ENCODE peak calls at places on chromosomes 13 and 19, in five cellular contexts. One of them, this sample, is unnamed.
A peak's percentile ranks its signal among the peaks of the same experiment; 100 is the strongest.

GRCh38 chr13:41352935-41353801 is 42.1 kb downstream of the NAA16 start:
- DNase-seq in CD4-positive, alpha-beta memory T cell: peak; percentile 75
- DNase-seq in A549: peak; percentile 35
- DNase-seq in SJCRH30: peak; percentile 63
- DNase-seq in small intestine: peak; percentile 51
- DNase-seq in this sample: no peak

GRCh38 chr13:108961542-108962125 is 332.2 kb downstream of the MYO16 start:
- DNase-seq in CD4-positive, alpha-beta memory T cell: peak; percentile 55
- DNase-seq in SJCRH30: peak; percentile 55
- DNase-seq in small intestine: peak; percentile 52
- DNase-seq in A549: peak; percentile 54
- DNase-seq in this sample: no peak

GRCh38 chr19:7932276-7932929 is 6.5 kb upstream of the CTXN1 start:
- DNase-seq in CD4-positive, alpha-beta memory T cell: no peak
- DNase-seq in small intestine: no peak
- DNase-seq in SJCRH30: no peak
- DNase-seq in A549: no peak
- DNase-seq in this sample: no peak

GRCh38 chr19:29724102-29724641 is 9.1 kb upstream of the C19orf12 start:
- DNase-seq in small intestine: no peak
- DNase-seq in SJCRH30: no peak
- DNase-seq in CD4-positive, alpha-beta memory T cell: no peak
- DNase-seq in A549: no peak
- DNase-seq in this sample: no peak

GRCh38 chr19:48881741-48882657 is 9.8 kb downstream of the PPP1R15A start:
- DNase-seq in CD4-positive, alpha-beta memory T cell: peak; percentile 51
- DNase-seq in A549: peak; percentile 58
- DNase-seq in SJCRH30: peak; percentile 47
- DNase-seq in small intestine: no peak
- DNase-seq in this sample: no peak

GRCh38 chr13:38518328-38518727 is 168.5 kb upstream of the FREM2 start:
- DNase-seq in CD4-positive, alpha-beta memory T cell: no peak
- DNase-seq in SJCRH30: peak; percentile 93
- DNase-seq in small intestine: no peak
- DNase-seq in A549: no peak
- DNase-seq in this sample: no peak

GRCh38 chr13:93848247-93848646 is 621.6 kb downstream of the GPC6 start:
- DNase-seq in small intestine: no peak
- DNase-seq in SJCRH30: no peak
- DNase-seq in A549: no peak
- DNase-seq in CD4-positive, alpha-beta memory T cell: no peak
- DNase-seq in this sample: no peak

GRCh38 chr19:51750381-51751124 is 1.1 kb downstream of the FPR1 start:
- DNase-seq in A549: no peak
- DNase-seq in small intestine: no peak
- DNase-seq in CD4-positive, alpha-beta memory T cell: no peak
- DNase-seq in SJCRH30: no peak
- DNase-seq in this sample: no peak

GRCh38 chr13:101624981-101625380 is 172.5 kb downstream of the ITGBL1 start:
- DNase-seq in CD4-positive, alpha-beta memory T cell: no peak
- DNase-seq in SJCRH30: no peak
- DNase-seq in A549: no peak
- DNase-seq in small intestine: no peak
- DNase-seq in this sample: no peak

GRCh38 chr13:100855151-100855550 is 180.6 kb upstream of the TMTC4 start:
- DNase-seq in SJCRH30: no peak
- DNase-seq in A549: no peak
- DNase-seq in small intestine: no peak
- DNase-seq in CD4-positive, alpha-beta memory T cell: no peak
- DNase-seq in this sample: no peak

DNA sequence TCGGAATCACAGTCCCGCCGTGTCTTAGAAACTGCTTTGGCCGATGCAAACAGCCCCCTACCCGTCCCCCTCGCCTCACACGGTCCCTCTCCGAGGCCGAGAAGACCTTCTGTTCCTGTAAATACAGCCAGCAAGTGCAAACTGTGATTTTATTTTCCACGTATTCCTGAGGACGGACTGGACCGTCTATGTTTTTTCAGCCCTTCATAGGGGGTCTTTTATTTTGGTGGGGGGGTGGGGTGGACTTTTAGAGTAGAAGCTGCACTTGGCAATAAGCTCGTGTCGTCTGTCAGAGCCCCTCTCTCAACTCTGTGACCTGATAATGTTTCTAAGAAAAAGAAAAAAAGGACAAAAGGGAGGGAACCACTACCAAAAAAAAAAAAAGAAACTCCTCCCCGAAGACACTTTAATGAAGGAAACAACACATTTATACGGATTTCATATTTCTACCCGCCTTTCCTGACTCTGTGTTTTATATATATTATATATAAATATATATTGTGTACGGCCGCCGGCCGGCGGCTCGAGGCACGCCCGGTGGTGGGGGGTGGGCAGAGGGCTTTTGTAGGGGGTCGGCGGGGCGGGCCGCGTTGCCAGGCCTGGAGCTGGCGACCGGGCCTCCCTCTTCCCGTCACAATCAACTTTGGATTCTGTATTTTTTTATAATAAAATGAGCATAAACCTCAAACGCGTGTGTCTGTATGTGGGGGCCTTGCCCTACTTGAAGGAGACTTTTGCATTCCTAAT is 15.2 kb downstream of the EFNA2 start:
- DNase-seq in small intestine: no peak
- DNase-seq in A549: no peak
- DNase-seq in CD4-positive, alpha-beta memory T cell: no peak
- DNase-seq in SJCRH30: no peak
- DNase-seq in this sample: no peak
- H3K27ac ChIP-seq in small intestine: no peak overlapping the region
- H3K27ac ChIP-seq in A549: no peak overlapping the region
- H3K27ac ChIP-seq in CD4-positive, alpha-beta memory T cell: no peak overlapping the region
- H3K27ac ChIP-seq in SJCRH30: no peak overlapping the region
- H3K27ac ChIP-seq in this sample: no peak overlapping the region

GRCh38 chr13:110662105-110662504 is 43.8 kb downstream of the CARS2 start:
- DNase-seq in CD4-positive, alpha-beta memory T cell: no peak
- DNase-seq in A549: no peak
- DNase-seq in SJCRH30: no peak
- DNase-seq in small intestine: no peak
- DNase-seq in this sample: no peak

GRCh38 chr13:110664074-110664473 is 41.8 kb downstream of the CARS2 start:
- DNase-seq in SJCRH30: no peak
- DNase-seq in A549: no peak
- DNase-seq in small intestine: no peak
- DNase-seq in CD4-positive, alpha-beta memory T cell: no peak
- DNase-seq in this sample: no peak

GRCh38 chr13:110663044-110663443 is 42.9 kb downstream of the CARS2 start:
- DNase-seq in small intestine: no peak
- DNase-seq in A549: no peak
- DNase-seq in CD4-positive, alpha-beta memory T cell: no peak
- DNase-seq in SJCRH30: no peak
- DNase-seq in this sample: no peak

GRCh38 chr13:110663491-110663890 is 42.4 kb downstream of the CARS2 start:
- DNase-seq in CD4-positive, alpha-beta memory T cell: no peak
- DNase-seq in A549: no peak
- DNase-seq in SJCRH30: no peak
- DNase-seq in small intestine: no peak
- DNase-seq in this sample: no peak

GRCh38 chr13:110661256-110661655 is 44.7 kb downstream of the CARS2 start:
- DNase-seq in CD4-positive, alpha-beta memory T cell: no peak
- DNase-seq in small intestine: no peak
- DNase-seq in A549: no peak
- DNase-seq in SJCRH30: no peak
- DNase-seq in this sample: no peak
- H3K27ac ChIP-seq in CD4-positive, alpha-beta memory T cell: no peak overlapping the region
- H3K27ac ChIP-seq in small intestine: no peak overlapping the region
- H3K27ac ChIP-seq in A549: no peak overlapping the region
- H3K27ac ChIP-seq in SJCRH30: no peak overlapping the region
- H3K27ac ChIP-seq in this sample: no peak overlapping the region

GRCh38 chr19:38665950-38666661 is 18.7 kb downstream of the ACTN4 start:
- DNase-seq in small intestine: no peak
- DNase-seq in SJCRH30: no peak
- DNase-seq in CD4-positive, alpha-beta memory T cell: no peak
- DNase-seq in A549: peak; percentile 86
- DNase-seq in this sample: no peak
- H3K27ac ChIP-seq in small intestine: peak overlapping the region; percentile 93
- H3K27ac ChIP-seq in SJCRH30: peak overlapping the region; percentile 29
- H3K27ac ChIP-seq in CD4-positive, alpha-beta memory T cell: peak overlapping the region; percentile 44
- H3K27ac ChIP-seq in A549: peak overlapping the region; percentile 91
- H3K27ac ChIP-seq in this sample: peak overlapping the region; percentile 84

DNA sequence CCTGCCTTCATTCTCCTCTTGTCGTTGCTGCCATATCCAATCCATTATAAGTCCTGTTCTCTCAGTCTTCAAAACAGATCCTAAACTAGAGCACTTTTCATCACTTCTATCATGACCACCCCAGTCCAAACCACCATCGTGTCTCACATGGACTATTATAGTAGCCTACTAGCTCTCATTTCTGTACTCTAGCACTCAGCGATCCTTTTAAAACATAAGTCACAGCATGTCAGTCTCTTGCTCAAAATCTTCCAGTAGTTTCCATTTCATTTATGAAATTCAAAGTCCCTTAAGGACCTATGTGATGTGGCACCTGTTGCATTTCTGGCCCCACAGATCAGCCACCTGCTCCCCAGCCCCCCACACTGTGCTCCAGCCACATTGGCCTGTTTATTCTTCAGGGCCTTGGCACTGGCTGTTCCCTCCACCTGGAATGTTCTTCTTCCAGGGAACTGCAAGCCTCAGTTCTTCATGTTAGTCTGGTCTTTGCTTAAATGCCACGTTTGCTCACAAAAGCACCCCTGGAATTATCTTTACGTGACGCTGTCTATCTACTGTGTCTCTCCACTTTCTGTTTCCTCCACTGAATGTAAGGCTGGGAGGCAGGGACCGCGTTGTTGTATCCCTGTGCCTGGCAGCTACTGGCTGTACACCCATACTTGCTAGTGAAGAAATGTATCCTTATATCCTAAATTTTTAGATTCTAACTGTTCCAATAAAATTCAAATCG is 64.3 kb downstream of the MBNL2 start:
- DNase-seq in CD4-positive, alpha-beta memory T cell: no peak
- DNase-seq in A549: no peak
- DNase-seq in small intestine: no peak
- DNase-seq in SJCRH30: no peak
- DNase-seq in this sample: no peak
- H3K27ac ChIP-seq in CD4-positive, alpha-beta memory T cell: no peak overlapping the region
- H3K27ac ChIP-seq in A549: no peak overlapping the region
- H3K27ac ChIP-seq in small intestine: no peak overlapping the region
- H3K27ac ChIP-seq in SJCRH30: no peak overlapping the region
- H3K27ac ChIP-seq in this sample: peak overlapping the region; percentile 12

DNA sequence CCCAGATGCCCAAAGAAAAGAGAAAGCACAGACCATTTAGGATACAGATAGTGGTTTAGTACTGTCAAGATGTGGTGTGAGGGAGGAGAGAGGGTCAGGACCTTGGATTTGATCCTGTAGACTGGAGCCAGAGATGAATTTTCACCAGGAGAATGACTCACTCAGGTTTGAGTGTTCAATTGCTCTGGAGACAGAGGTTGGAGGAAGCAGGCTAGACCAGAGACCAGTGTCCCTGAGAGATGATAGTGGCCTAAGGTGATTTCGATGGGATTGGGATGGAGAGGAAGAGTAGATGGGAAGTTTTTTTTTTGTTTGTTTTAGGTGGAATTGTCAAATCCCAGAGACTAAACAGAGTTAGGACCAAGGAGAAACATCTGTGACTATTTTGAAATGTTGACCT is 2.3 kb downstream of the CEBPG start:
- DNase-seq in SJCRH30: no peak
- DNase-seq in A549: no peak
- DNase-seq in small intestine: peak; percentile 77
- DNase-seq in CD4-positive, alpha-beta memory T cell: no peak
- DNase-seq in this sample: no peak
- H3K27ac ChIP-seq in SJCRH30: no peak overlapping the region
- H3K27ac ChIP-seq in A549: peak overlapping the region; percentile 92
- H3K27ac ChIP-seq in small intestine: peak overlapping the region; percentile 91
- H3K27ac ChIP-seq in CD4-positive, alpha-beta memory T cell: no peak overlapping the region
- H3K27ac ChIP-seq in this sample: no peak overlapping the region

DNA sequence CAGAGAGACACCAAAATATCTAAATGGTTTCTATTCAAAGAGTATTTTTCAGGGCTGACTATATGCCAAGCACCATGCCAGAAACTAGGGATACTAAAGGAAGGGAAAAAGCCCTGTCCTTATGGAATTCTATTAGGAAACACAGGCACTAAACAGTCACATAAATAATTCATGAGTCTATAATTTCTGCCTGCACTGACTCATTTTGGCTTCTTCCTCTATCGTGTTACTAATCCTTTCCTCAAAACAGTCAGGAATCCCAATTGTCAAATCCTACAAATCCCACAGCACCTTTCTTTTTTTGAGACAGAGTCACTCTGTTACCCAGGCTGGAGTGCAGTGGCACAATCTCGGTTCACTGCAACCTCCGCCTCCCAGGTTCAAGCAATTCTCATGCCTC is 29.2 kb downstream of the XPO4 start:
- DNase-seq in A549: no peak
- DNase-seq in small intestine: no peak
- DNase-seq in CD4-positive, alpha-beta memory T cell: no peak
- DNase-seq in SJCRH30: peak; percentile 61
- DNase-seq in this sample: no peak
- H3K27ac ChIP-seq in A549: no peak overlapping the region
- H3K27ac ChIP-seq in small intestine: no peak overlapping the region
- H3K27ac ChIP-seq in CD4-positive, alpha-beta memory T cell: no peak overlapping the region
- H3K27ac ChIP-seq in SJCRH30: no peak overlapping the region
- H3K27ac ChIP-seq in this sample: no peak overlapping the region

DNA sequence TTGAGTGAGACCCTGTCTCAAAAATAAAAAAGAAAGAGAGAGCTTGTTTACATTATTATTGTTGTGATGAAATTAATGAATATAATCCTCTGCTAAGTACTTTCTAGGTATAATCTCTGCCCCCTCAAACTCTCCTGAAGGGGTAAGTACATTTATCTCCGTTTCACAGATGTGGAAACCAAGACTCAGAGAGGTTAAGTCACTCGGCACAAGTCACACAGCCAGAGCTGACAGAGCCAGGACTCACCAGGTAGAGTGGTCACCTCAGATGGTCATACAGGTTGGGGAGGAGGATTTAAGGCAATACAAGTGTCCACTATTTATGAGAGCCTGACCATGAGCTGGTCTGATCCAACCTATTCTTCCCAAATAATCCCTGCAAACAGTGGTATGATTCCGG is 15.2 kb upstream of the LYPD3 start:
- DNase-seq in CD4-positive, alpha-beta memory T cell: no peak
- DNase-seq in small intestine: no peak
- DNase-seq in SJCRH30: no peak
- DNase-seq in A549: no peak
- DNase-seq in this sample: no peak
- H3K27ac ChIP-seq in CD4-positive, alpha-beta memory T cell: no peak overlapping the region
- H3K27ac ChIP-seq in small intestine: no peak overlapping the region
- H3K27ac ChIP-seq in SJCRH30: no peak overlapping the region
- H3K27ac ChIP-seq in A549: no peak overlapping the region
- H3K27ac ChIP-seq in this sample: no peak overlapping the region

GRCh38 chr19:18312021-18312534 is 10.8 kb downstream of the LSM4 start:
- DNase-seq in small intestine: peak; percentile 81
- DNase-seq in A549: no peak
- DNase-seq in CD4-positive, alpha-beta memory T cell: no peak
- DNase-seq in SJCRH30: no peak
- DNase-seq in this sample: no peak
- H3K27ac ChIP-seq in small intestine: peak overlapping the region; percentile 84
- H3K27ac ChIP-seq in A549: no peak overlapping the region
- H3K27ac ChIP-seq in CD4-positive, alpha-beta memory T cell: no peak overlapping the region
- H3K27ac ChIP-seq in SJCRH30: no peak overlapping the region
- H3K27ac ChIP-seq in this sample: no peak overlapping the region

GRCh38 chr13:110215606-110216005 is 91.4 kb downstream of the COL4A1 start:
- DNase-seq in SJCRH30: no peak
- DNase-seq in A549: no peak
- DNase-seq in CD4-positive, alpha-beta memory T cell: no peak
- DNase-seq in small intestine: no peak
- DNase-seq in this sample: no peak
- H3K27ac ChIP-seq in SJCRH30: no peak overlapping the region
- H3K27ac ChIP-seq in A549: no peak overlapping the region
- H3K27ac ChIP-seq in CD4-positive, alpha-beta memory T cell: no peak overlapping the region
- H3K27ac ChIP-seq in small intestine: peak overlapping the region; percentile 83
- H3K27ac ChIP-seq in this sample: no peak overlapping the region

GRCh38 chr13:43411741-43412140 is 375.0 kb downstream of the ENOX1 start:
- DNase-seq in small intestine: no peak
- DNase-seq in SJCRH30: peak; percentile 57
- DNase-seq in CD4-positive, alpha-beta memory T cell: no peak
- DNase-seq in A549: no peak
- DNase-seq in this sample: peak; percentile 6
- H3K27ac ChIP-seq in small intestine: no peak overlapping the region
- H3K27ac ChIP-seq in SJCRH30: no peak overlapping the region
- H3K27ac ChIP-seq in CD4-positive, alpha-beta memory T cell: no peak overlapping the region
- H3K27ac ChIP-seq in A549: no peak overlapping the region
- H3K27ac ChIP-seq in this sample: peak overlapping the region; percentile 72